ENCODE peak calls at places on chromosomes 3 and 15, in four cellular contexts. L, G, N and A are unnamed samples.

GRCh38 chr15:66068801-66069200 is 184.7 kb downstream of the MEGF11 start:
- DNase-seq in L (no peak), G (no peak), N (peak), A (no peak)

GRCh38 chr3:36546196-36546595 is 165.9 kb downstream of the STAC start:
- DNase-seq in L (no peak), G (no peak), N (no peak), A (no peak)

GRCh38 chr3:71254251-71254650 is 329.3 kb downstream of the FOXP1 start:
- DNase-seq in L (no peak), G (no peak), N (no peak), A (no peak)

GRCh38 chr3:50322386-50323091 is at the start of gene HYAL2:
- DNase-seq in L (peak), G (no peak), N (peak), A (no peak)

GRCh38 chr3:69273895-69274294 is 112.0 kb downstream of the FRMD4B start:
- DNase-seq in L (no peak), G (no peak), N (no peak), A (no peak)

GRCh38 chr3:187122261-187122660 is 17.0 kb downstream of the RPL39L start:
- DNase-seq in L (no peak), G (no peak), N (no peak), A (no peak)

GRCh38 chr3:193853511-193854219 is 260.7 kb downstream of the OPA1 start:
- DNase-seq in L (no peak), G (no peak), N (no peak), A (no peak)

GRCh38 chr3:118641608-118642007 is 393.0 kb downstream of the IGSF11 start:
- DNase-seq in L (peak), G (no peak), N (no peak), A (peak)

GRCh38 chr3:187132666-187133065 is 6.6 kb downstream of the RPL39L start:
- DNase-seq in L (no peak), G (no peak), N (no peak), A (no peak)

GRCh38 chr3:34683851-34684250 is 885.4 kb downstream of the PDCD6IP start:
- DNase-seq in L (peak), G (peak), N (no peak), A (peak)

GRCh38 chr15:26421065-26421464 is 351.8 kb downstream of the GABRB3 start:
- DNase-seq in L (no peak), G (no peak), N (no peak), A (no peak)

GRCh38 chr3:17686613-17687012 is 55.8 kb downstream of the TBC1D5 start:
- DNase-seq in L (no peak), G (no peak), N (no peak), A (no peak)

GRCh38 chr15:25797511-25798206 is 65.5 kb downstream of the ATP10A start:
- DNase-seq in L (no peak), G (no peak), N (peak), A (no peak)

GRCh38 chr15:49223536-49224274 is 53.7 kb downstream of the GALK2 start:
- DNase-seq in L (no peak), G (no peak), N (no peak), A (no peak)

GRCh38 chr3:37812497-37812896 is 49.2 kb upstream of the CTDSPL start:
- DNase-seq in L (no peak), G (no peak), N (no peak), A (no peak)

GRCh38 chr3:13091898-13092620 is 18.8 kb upstream of the IQSEC1 start:
- DNase-seq in L (peak), G (peak), N (peak), A (peak)

GRCh38 chr3:126965526-126966080 is 17.3 kb upstream of the PLXNA1 start:
- DNase-seq in L (no peak), G (no peak), N (peak), A (no peak)

GRCh38 chr3:155364492-155364891 is 71.0 kb upstream of the STRIT1 start:
- DNase-seq in L (no peak), G (no peak), N (no peak), A (no peak)

GRCh38 chr15:48358681-48359152 is 27.5 kb downstream of the DUT start:
- DNase-seq in L (no peak), G (no peak), N (no peak), A (no peak)

GRCh38 chr15:72961326-72961725 is 90.9 kb upstream of the NEO1 start:
- DNase-seq in L (no peak), G (no peak), N (no peak), A (no peak)

GRCh38 chr15:25527118-25527517 is 88.3 kb upstream of the UBE3A start:
- DNase-seq in L (no peak), G (no peak), N (no peak), A (no peak)

GRCh38 chr3:10845839-10846656 is 30.0 kb downstream of the SLC6A11 start:
- DNase-seq in L (no peak), G (no peak), N (no peak), A (no peak)

GRCh38 chr3:141243295-141243707 is 11.7 kb downstream of the PXYLP1 start:
- DNase-seq in L (no peak), G (peak), N (no peak), A (peak)

GRCh38 chr3:152331018-152331541 is 62.4 kb downstream of the MBNL1 start:
- DNase-seq in L (no peak), G (no peak), N (no peak), A (no peak)

GRCh38 chr15:55909036-55909811 is 84.2 kb downstream of the NEDD4 start:
- DNase-seq in L (no peak), G (no peak), N (no peak), A (no peak)

GRCh38 chr3:39262842-39263241 is 17.0 kb downstream of the CX3CR1 start:
- DNase-seq in L (no peak), G (no peak), N (no peak), A (no peak)

GRCh38 chr3:82222401-82222800 is 461.0 kb upstream of the GBE1 start:
- DNase-seq in L (no peak), G (no peak), N (no peak), A (no peak)

GRCh38 chr15:57340673-57341259 is 35.5 kb upstream of the CGNL1 start:
- DNase-seq in L (peak), G (peak), N (no peak), A (peak)

GRCh38 chr15:59399465-59400102 is 26.9 kb upstream of the MYO1E start:
- DNase-seq in L (no peak), G (no peak), N (no peak), A (no peak)

GRCh38 chr3:119628390-119628789 is 30.7 kb downstream of the PLA1A start:
- DNase-seq in L (no peak), G (no peak), N (no peak), A (no peak)

GRCh38 chr3:172675371-172676193 is 35.3 kb downstream of the NCEH1 start:
- DNase-seq in L (no peak), G (peak), N (no peak), A (peak)

GRCh38 chr3:124246949-124247348 is 255.0 kb upstream of the ROPN1 start:
- DNase-seq in L (no peak), G (no peak), N (no peak), A (no peak)

GRCh38 chr15:77209221-77209620 is 138.3 kb upstream of the TSPAN3 start:
- DNase-seq in L (no peak), G (no peak), N (no peak), A (no peak)

GRCh38 chr3:15676259-15676658 is 74.7 kb downstream of the BTD start:
- DNase-seq in L (no peak), G (no peak), N (no peak), A (no peak)

GRCh38 chr3:146523536-146523935 is 20.9 kb downstream of the PLSCR1 start:
- DNase-seq in L (no peak), G (no peak), N (no peak), A (no peak)

GRCh38 chr15:41977757-41978369 is 5.5 kb upstream of the EHD4 start:
- DNase-seq in L (no peak), G (no peak), N (no peak), A (no peak)

DNA sequence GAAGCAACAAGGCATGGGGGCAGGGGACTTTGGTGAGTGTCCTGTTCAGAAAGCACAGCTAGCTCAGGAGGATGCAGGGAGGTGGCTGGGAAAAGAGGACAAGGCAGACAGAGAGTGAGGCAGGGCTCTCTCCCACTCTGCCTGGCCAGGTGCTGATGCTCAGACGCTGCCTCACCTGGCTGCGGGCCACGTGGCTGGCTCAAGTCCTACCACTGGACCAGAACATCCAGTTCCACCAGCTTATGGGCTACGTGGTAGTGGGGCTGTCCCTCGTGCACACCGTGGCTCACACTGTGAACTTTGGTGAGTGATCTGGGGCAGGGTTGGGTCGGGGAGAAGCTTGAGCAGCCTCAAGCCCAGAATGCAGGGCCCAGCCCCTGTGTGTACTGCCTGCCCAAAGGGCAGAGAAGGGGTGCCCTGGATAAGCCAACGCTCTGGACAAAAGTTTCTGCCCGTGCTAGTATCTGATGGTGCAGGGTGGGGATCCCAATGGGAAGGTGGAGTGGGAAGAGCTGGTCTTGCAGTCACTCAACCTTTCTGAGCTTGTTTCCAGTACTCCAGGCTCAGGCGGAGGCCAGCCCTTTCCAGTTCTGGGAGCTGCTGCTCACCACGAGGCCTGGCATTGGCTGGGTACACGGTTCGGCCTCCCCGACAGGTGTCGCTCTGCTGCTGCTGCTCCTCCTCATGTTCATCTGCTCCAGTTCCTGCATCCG is 20.9 kb downstream of the NOX5 start:
- DNase-seq in L (peak), G (no peak), N (peak), A (peak)
- TF ChIP-seq CTCF in L (peak), G (no peak), N (no peak), A (peak)

GRCh38 chr3:180017846-180018245 is 18.9 kb downstream of the PEX5L start:
- DNase-seq in L (no peak), G (no peak), N (no peak), A (no peak)

DNA sequence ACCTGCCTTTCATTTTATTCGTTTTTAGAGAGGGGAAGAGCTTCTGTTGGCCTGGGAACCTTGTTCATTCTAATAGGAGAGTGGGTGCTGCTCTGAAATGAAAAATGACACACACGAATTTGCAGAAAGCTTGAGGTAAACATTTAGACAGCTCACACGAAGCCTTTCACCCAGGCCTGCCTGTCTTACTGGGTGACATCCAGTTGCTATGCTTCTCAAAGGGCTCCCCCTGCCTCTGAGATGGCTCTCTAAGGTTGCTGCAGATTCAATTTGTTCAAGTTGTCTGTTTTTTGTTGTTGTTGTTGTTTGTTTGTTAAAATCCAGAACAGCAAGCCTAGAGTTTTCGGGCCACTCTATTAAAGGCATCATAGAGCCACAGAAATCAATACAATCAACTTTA is 18.1 kb downstream of the PEX5L start:
- DNase-seq in L (peak), G (no peak), N (no peak), A (no peak)
- TF ChIP-seq CTCF in L (peak), G (no peak), N (no peak), A (no peak)

DNA sequence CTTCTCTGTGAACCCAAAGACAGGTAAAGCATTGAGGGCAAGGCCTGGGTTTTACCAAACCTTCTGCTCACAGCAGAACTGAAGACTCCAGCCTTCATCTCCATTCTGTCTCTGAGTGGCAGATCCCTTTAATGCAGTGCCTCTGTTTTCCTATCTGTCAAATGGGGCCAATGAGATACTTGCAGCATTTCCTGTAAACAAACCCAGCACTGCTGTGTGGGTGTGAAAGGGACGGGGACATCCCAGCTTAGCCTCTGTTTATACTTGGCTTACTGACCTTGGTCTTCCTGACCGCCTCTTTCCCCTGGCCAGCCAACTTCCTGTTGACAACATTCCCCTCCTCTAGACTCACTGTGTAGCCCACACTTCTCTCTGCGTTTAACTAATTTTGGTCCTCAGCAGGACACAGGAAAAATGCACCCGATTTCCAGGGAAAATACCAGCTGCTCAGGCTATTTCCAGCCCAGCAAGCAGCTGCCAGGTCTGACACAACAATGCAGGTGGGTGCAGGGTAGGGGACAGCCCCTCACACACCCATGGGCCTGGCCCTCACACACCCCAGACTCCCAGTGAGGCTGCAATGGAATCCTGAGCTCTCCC is 105.9 kb upstream of the HERC1 start:
- DNase-seq in L (peak), G (no peak), N (no peak), A (no peak)
- TF ChIP-seq CTCF in L (no peak), G (no peak), N (no peak), A (no peak)

GRCh38 chr3:84943379-84943778 is 15.4 kb upstream of the CADM2 start:
- DNase-seq in L (no peak), G (no peak), N (no peak), A (no peak)
- TF ChIP-seq CTCF in L (peak), G (no peak), N (no peak), A (peak)

GRCh38 chr3:66666362-66666761 is 165.5 kb upstream of the LRIG1 start:
- DNase-seq in L (no peak), G (no peak), N (no peak), A (no peak)

GRCh38 chr3:66661628-66662027 is 160.8 kb upstream of the LRIG1 start:
- DNase-seq in L (no peak), G (no peak), N (no peak), A (no peak)

GRCh38 chr3:66659056-66659455 is 158.2 kb upstream of the LRIG1 start:
- DNase-seq in L (no peak), G (no peak), N (no peak), A (no peak)

GRCh38 chr3:66665021-66665695 is 164.3 kb upstream of the LRIG1 start:
- DNase-seq in L (no peak), G (no peak), N (no peak), A (no peak)

DNA sequence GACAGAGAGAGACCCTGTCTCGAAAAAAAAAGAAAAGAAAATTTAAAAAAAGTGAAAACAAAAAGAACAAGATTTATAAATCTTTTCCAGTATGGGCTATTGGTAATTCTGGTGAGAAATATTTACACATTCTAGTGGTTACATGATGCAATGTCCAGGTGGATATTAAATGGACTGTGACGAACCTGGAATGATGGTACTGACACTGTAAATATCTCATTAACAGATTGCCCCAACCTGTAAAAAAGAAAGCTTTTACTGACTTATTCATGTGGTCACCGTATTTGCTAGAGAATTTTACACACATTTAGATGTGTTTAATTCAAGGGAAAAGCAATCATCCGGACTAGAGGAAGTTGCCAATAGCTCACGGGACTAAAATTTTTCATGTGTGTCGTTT is 162.1 kb upstream of the LRIG1 start:
- DNase-seq in L (no peak), G (no peak), N (no peak), A (no peak)
- TF ChIP-seq CTCF in L (no peak), G (no peak), N (no peak), A (no peak)